ENCODE peak calls at places on chromosomes 6 and 20, in ten cellular contexts. T is nucleus accumbens, X is ELR, A is HS-5, U is renal cortical epithelial cell, D is T-helper 17 cell, L is amygdala, R is fibroblast of the conjunctiva, V is WTC11, P is mesothelial cell of epicardium. I is an unnamed sample.
A peak's percentile ranks its signal among the peaks of the same experiment; 100 is the strongest.

GRCh38 chr6:117165921-117166499 is 99.3 kb upstream of the VGLL2 start:
- DNase-seq in T (no peak), X (no peak), A (no peak), U (peak; percentile 26), D (no peak), L (no peak), R (no peak), V (no peak), P (no peak), I (no peak)

GRCh38 chr6:26045046-26045938 is 41.9 kb upstream of the HFE start:
- DNase-seq in T (no peak), X (peak; percentile 98), A (peak; percentile 85), U (peak; percentile 96), D (peak; percentile 62), L (peak; percentile 43), R (peak; percentile 93), V (peak; percentile 43), P (peak; percentile 41), I (peak; percentile 35)

GRCh38 chr20:36645998-36646397 is at the start of gene SLA2:
- DNase-seq in T (no peak), X (no peak), A (no peak), U (no peak), D (peak; percentile 54), L (no peak), R (no peak), V (no peak), P (no peak), I (no peak)

GRCh38 chr20:33744773-33745385 is 13.1 kb downstream of the ZNF341 start:
- DNase-seq in T (no peak), X (no peak), A (no peak), U (no peak), D (no peak), L (no peak), R (no peak), V (no peak), P (no peak), I (no peak)

GRCh38 chr20:56403465-56403864 is 8.6 kb upstream of the CASS4 start:
- DNase-seq in T (no peak), X (no peak), A (no peak), U (no peak), D (no peak), L (no peak), R (no peak), V (no peak), P (no peak), I (no peak)

GRCh38 chr20:22180244-22180643 is 404.1 kb downstream of the FOXA2 start:
- DNase-seq in T (no peak), X (no peak), A (no peak), U (no peak), D (no peak), L (no peak), R (no peak), V (peak; percentile 62), P (no peak), I (no peak)

GRCh38 chr6:29723666-29724588 is 693 bp downstream of the HLA-F start:
- DNase-seq in T (no peak), X (peak; percentile 13), A (no peak), U (no peak), D (peak; percentile 59), L (peak; percentile 13), R (no peak), V (peak; percentile 68), P (no peak), I (peak; percentile 33)

GRCh38 chr6:113570651-113571050 is 286.5 kb upstream of the MARCKS start:
- DNase-seq in T (no peak), X (peak; percentile 14), A (no peak), U (no peak), D (no peak), L (no peak), R (no peak), V (no peak), P (no peak), I (no peak)

GRCh38 chr6:2531426-2532208 is 219.1 kb downstream of the MYLK4 start:
- DNase-seq in T (no peak), X (peak; percentile 79), A (peak; percentile 85), U (peak; percentile 90), D (no peak), L (no peak), R (peak; percentile 81), V (no peak), P (no peak), I (no peak)

GRCh38 chr6:132715204-132715603 is 1.3 kb upstream of the VNN1 start:
- DNase-seq in T (no peak), X (peak; percentile 86), A (no peak), U (peak; percentile 69), D (no peak), L (peak; percentile 37), R (peak; percentile 21), V (peak; percentile 66), P (no peak), I (peak; percentile 73)

GRCh38 chr6:160036790-160037206 is 67.9 kb downstream of the IGF2R start:
- DNase-seq in T (no peak), X (peak; percentile 93), A (peak; percentile 84), U (no peak), D (no peak), L (no peak), R (peak; percentile 77), V (no peak), P (no peak), I (no peak)

GRCh38 chr6:122222761-122223160 is 176.7 kb upstream of the HSF2 start:
- DNase-seq in T (no peak), X (no peak), A (peak; percentile 5), U (no peak), D (no peak), L (no peak), R (no peak), V (no peak), P (no peak), I (no peak)

GRCh38 chr6:70369332-70369950 is 43.9 kb upstream of the FAM135A start:
- DNase-seq in T (no peak), X (peak; percentile 76), A (peak; percentile 58), U (peak; percentile 62), D (peak; percentile 53), L (peak; percentile 34), R (peak; percentile 28), V (peak; percentile 73), P (peak; percentile 82), I (peak; percentile 49)

GRCh38 chr20:23225407-23226060 is 125.1 kb upstream of the NXT1 start:
- DNase-seq in T (no peak), X (peak; percentile 55), A (peak; percentile 87), U (peak; percentile 91), D (no peak), L (no peak), R (peak; percentile 75), V (no peak), P (no peak), I (peak; percentile 39)

GRCh38 chr6:45616209-45616608 is 238.5 kb upstream of the SUPT3H start:
- DNase-seq in T (no peak), X (no peak), A (no peak), U (no peak), D (no peak), L (no peak), R (no peak), V (no peak), P (no peak), I (no peak)

GRCh38 chr20:19996970-19997369 is 20.2 kb upstream of the NAA20 start:
- DNase-seq in T (no peak), X (no peak), A (no peak), U (no peak), D (no peak), L (no peak), R (no peak), V (no peak), P (no peak), I (no peak)

GRCh38 chr6:119880840-119881239 is 531.3 kb upstream of the MAN1A1 start:
- DNase-seq in T (no peak), X (no peak), A (no peak), U (no peak), D (no peak), L (no peak), R (no peak), V (no peak), P (no peak), I (no peak)

GRCh38 chr6:130896249-130896648 is 69.0 kb downstream of the SMLR1 start:
- DNase-seq in T (no peak), X (no peak), A (no peak), U (no peak), D (no peak), L (no peak), R (no peak), V (no peak), P (no peak), I (no peak)

GRCh38 chr20:56788041-56788670 is 159.1 kb downstream of the TFAP2C start:
- DNase-seq in T (no peak), X (peak; percentile 100), A (peak; percentile 93), U (peak; percentile 97), D (no peak), L (no peak), R (peak; percentile 95), V (no peak), P (no peak), I (no peak)

GRCh38 chr6:16739329-16739801 is 21.9 kb downstream of the ATXN1 start:
- DNase-seq in T (no peak), X (no peak), A (no peak), U (peak; percentile 97), D (no peak), L (no peak), R (no peak), V (no peak), P (no peak), I (no peak)

GRCh38 chr6:28648035-28648877 is 122.6 kb downstream of the GPX5 start:
- DNase-seq in T (no peak), X (peak; percentile 83), A (peak; percentile 87), U (peak; percentile 62), D (no peak), L (peak; percentile 15), R (peak; percentile 79), V (peak; percentile 75), P (peak; percentile 71), I (peak; percentile 70)

GRCh38 chr6:16805190-16805860 is 44.1 kb upstream of the ATXN1 start:
- DNase-seq in T (no peak), X (no peak), A (no peak), U (peak; percentile 69), D (no peak), L (no peak), R (no peak), V (no peak), P (no peak), I (no peak)

GRCh38 chr20:18678599-18678998 is 90.7 kb downstream of the DTD1 start:
- DNase-seq in T (no peak), X (no peak), A (no peak), U (no peak), D (no peak), L (no peak), R (no peak), V (no peak), P (no peak), I (no peak)